ENCODE peak calls at places on chromosomes 1 and 21, in five cellular contexts. U is cardiac fibroblast, O is fibroblast of mammary gland, A is aorta, B is endothelial cell of umbilical vein. V is an unnamed sample.

GRCh38 chr1:41365772-41366427 is 4.7 kb downstream of the FOXO6 start:
- DNase-seq in U (no peak), O (no peak), A (peak; percentile 62), B (no peak), V (no peak)

GRCh38 chr1:40477680-40478057 is 579 bp downstream of the ZFP69 start:
- DNase-seq in U (peak; percentile 29), O (peak; percentile 28), A (no peak), B (peak; percentile 9), V (peak; percentile 28)

GRCh38 chr1:43250351-43250761 is 19.4 kb upstream of the TMEM125 start:
- DNase-seq in U (no peak), O (no peak), A (no peak), B (no peak), V (no peak)

GRCh38 chr1:27966402-27967105 is 6.8 kb downstream of the XKR8 start:
- DNase-seq in U (no peak), O (no peak), A (no peak), B (no peak), V (no peak)

GRCh38 chr1:63902844-63903589 is 129.2 kb downstream of the ROR1 start:
- DNase-seq in U (peak; percentile 66), O (peak; percentile 72), A (peak; percentile 49), B (no peak), V (peak; percentile 86)

GRCh38 chr1:64209221-64209620 is 5.8 kb downstream of the UBE2U start:
- DNase-seq in U (no peak), O (no peak), A (no peak), B (no peak), V (no peak)

GRCh38 chr1:35334485-35334884 is 66.0 kb downstream of the ZMYM4 start:
- DNase-seq in U (no peak), O (no peak), A (no peak), B (no peak), V (no peak)

GRCh38 chr1:154895779-154896178 is 25.7 kb upstream of the KCNN3 start:
- DNase-seq in U (peak; percentile 10), O (no peak), A (no peak), B (no peak), V (no peak)

GRCh38 chr1:18907914-18908845 is 5.8 kb upstream of the ALDH4A1 start:
- DNase-seq in U (no peak), O (no peak), A (peak; percentile 66), B (peak; percentile 45), V (no peak)

GRCh38 chr21:34939673-34940321 is 109.3 kb downstream of the RUNX1 start:
- DNase-seq in U (peak; percentile 18), O (no peak), A (no peak), B (no peak), V (no peak)

GRCh38 chr1:167439301-167439988 is 78.9 kb downstream of the CD247 start:
- DNase-seq in U (peak; percentile 56), O (peak; percentile 37), A (no peak), B (peak; percentile 51), V (peak; percentile 39)

GRCh38 chr1:61640531-61641125 is 84.3 kb downstream of the TM2D1 start:
- DNase-seq in U (no peak), O (peak; percentile 31), A (no peak), B (no peak), V (no peak)

GRCh38 chr1:244161111-244161510 is 110.0 kb downstream of the ZBTB18 start:
- DNase-seq in U (no peak), O (no peak), A (no peak), B (no peak), V (no peak)

GRCh38 chr1:153490272-153491051 is 30.0 kb upstream of the S100A7 start:
- DNase-seq in U (peak; percentile 97), O (peak; percentile 98), A (peak; percentile 81), B (no peak), V (peak; percentile 17)

GRCh38 chr1:12604114-12604874 is 13.7 kb downstream of the DHRS3 start:
- DNase-seq in U (peak; percentile 99), O (peak; percentile 98), A (no peak), B (peak; percentile 99), V (peak; percentile 92)

GRCh38 chr1:38084700-38085099 is 38.1 kb upstream of the POU3F1 start:
- DNase-seq in U (no peak), O (no peak), A (no peak), B (no peak), V (no peak)

GRCh38 chr1:220843481-220844011 is 35.7 kb upstream of the HLX start:
- DNase-seq in U (peak; percentile 83), O (peak; percentile 39), A (no peak), B (peak; percentile 99), V (no peak)
- H3K4me3 ChIP-seq in U (no peak overlapping the region), O (no peak overlapping the region), A (no peak overlapping the region), B (no peak overlapping the region), V (no peak overlapping the region)

GRCh38 chr1:935751-936231 is 12.1 kb downstream of the SAMD11 start:
- DNase-seq in U (no peak), O (no peak), A (no peak), B (no peak), V (no peak)

GRCh38 chr1:933603-933940 is 9.8 kb downstream of the SAMD11 start:
- DNase-seq in U (no peak), O (no peak), A (no peak), B (no peak), V (no peak)

GRCh38 chr1:936865-937264 is 13.1 kb downstream of the SAMD11 start:
- DNase-seq in U (no peak), O (no peak), A (no peak), B (no peak), V (no peak)

GRCh38 chr1:936348-936747 is 12.6 kb downstream of the SAMD11 start:
- DNase-seq in U (no peak), O (no peak), A (no peak), B (no peak), V (no peak)

GRCh38 chr1:934991-935750 is 11.4 kb downstream of the SAMD11 start:
- DNase-seq in U (no peak), O (no peak), A (no peak), B (no peak), V (no peak)
- H3K4me3 ChIP-seq in U (no peak overlapping the region), O (no peak overlapping the region), A (no peak overlapping the region), B (no peak overlapping the region), V (no peak overlapping the region)

GRCh38 chr1:195141294-195141693 is 1466.9 kb downstream of the KCNT2 start:
- DNase-seq in U (no peak), O (no peak), A (no peak), B (no peak), V (no peak)
- H3K4me3 ChIP-seq in U (no peak overlapping the region), O (no peak overlapping the region), A (no peak overlapping the region), B (no peak overlapping the region), V (no peak overlapping the region)

DNA sequence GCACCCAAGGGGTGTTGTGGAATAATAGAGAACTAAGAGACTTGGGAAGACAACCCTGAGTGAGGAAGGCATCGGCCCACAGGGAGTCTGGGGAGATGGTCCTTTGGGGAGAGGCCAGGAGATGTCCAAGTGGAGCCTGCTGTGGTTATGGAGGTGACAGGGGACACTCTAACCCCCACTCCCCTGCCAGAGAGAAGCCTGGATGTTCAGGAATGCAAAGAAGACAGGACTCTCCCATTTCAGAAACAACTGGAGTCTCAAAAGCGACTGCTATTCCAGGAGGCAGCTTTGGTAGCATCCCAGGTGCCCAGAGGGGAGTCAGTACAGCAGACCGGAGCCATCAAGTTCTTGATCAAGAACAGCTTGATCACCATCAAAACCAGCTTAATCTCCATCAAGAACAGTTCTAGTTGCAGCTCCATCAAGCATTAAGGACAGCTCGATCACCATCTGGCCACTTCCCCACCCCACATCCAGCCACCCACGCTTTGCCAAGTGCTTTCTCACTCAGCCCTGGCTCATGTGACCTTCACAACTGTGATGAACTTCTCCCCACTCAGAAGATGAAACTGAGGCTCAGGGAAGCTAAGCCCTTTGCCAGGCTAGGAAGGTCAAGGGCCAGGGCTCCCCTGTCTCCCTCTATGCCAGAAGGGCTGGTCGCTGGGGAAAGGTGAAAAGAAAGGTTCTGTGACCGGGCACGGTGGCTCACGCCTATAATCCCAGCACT is 743 bp downstream of the CD52 start:
- DNase-seq in U (no peak), O (peak; percentile 19), A (peak; percentile 73), B (no peak), V (no peak)
- H3K4me3 ChIP-seq in U (no peak overlapping the region), O (no peak overlapping the region), A (no peak overlapping the region), B (no peak overlapping the region), V (peak overlapping the region; percentile 37)

GRCh38 chr1:163202833-163203451 is at the start of gene RGS5:
- DNase-seq in U (peak; percentile 25), O (no peak), A (peak; percentile 50), B (peak; percentile 78), V (no peak)
- H3K4me3 ChIP-seq in U (no peak within 1 kb of the TSS), O (no peak within 1 kb of the TSS), A (peak within 1 kb of the TSS; percentile 99), B (peak within 1 kb of the TSS; percentile 92), V (no peak within 1 kb of the TSS)